ENCODE peak calls at places on chromosomes 11 and 22, in ten cellular contexts. H, V, L, X, E, Q, P, B, D and Z are unnamed samples.

GRCh38 chr11:80990885-80991284 is 1550.1 kb upstream of the TENM4 start:
- DNase-seq in H (no peak), V (no peak), L (no peak), X (no peak), E (no peak), Q (no peak), P (no peak), B (no peak), D (no peak), Z (no peak)

GRCh38 chr22:38935023-38935422 is 22.4 kb upstream of the APOBEC3A start:
- DNase-seq in H (no peak), V (no peak), L (no peak), X (peak; percentile 99), E (no peak), Q (no peak), P (peak; percentile 54), B (no peak), D (no peak), Z (peak; percentile 76)

GRCh38 chr11:67523556-67524479 is 572 bp upstream of the CABP2 start:
- DNase-seq in H (no peak), V (no peak), L (no peak), X (no peak), E (no peak), Q (no peak), P (no peak), B (no peak), D (no peak), Z (no peak)

GRCh38 chr11:117172678-117173421 is 5.7 kb upstream of the SIDT2 start:
- DNase-seq in H (no peak), V (no peak), L (peak; percentile 74), X (no peak), E (no peak), Q (no peak), P (no peak), B (peak; percentile 8), D (no peak), Z (no peak)

GRCh38 chr11:111454561-111455192 is 57.5 kb downstream of the BTG4 start:
- DNase-seq in H (no peak), V (peak; percentile 81), L (peak; percentile 65), X (peak; percentile 76), E (peak; percentile 15), Q (peak; percentile 82), P (peak; percentile 82), B (peak; percentile 49), D (no peak), Z (peak; percentile 80)

GRCh38 chr11:61297741-61298140 is 2.6 kb upstream of the VWCE start:
- DNase-seq in H (peak; percentile 47), V (no peak), L (peak; percentile 100), X (no peak), E (no peak), Q (no peak), P (peak; percentile 97), B (peak; percentile 92), D (no peak), Z (peak; percentile 45)

GRCh38 chr11:65404210-65404609 is 17.8 kb downstream of the FRMD8 start:
- DNase-seq in H (no peak), V (no peak), L (no peak), X (no peak), E (no peak), Q (no peak), P (no peak), B (no peak), D (no peak), Z (no peak)

GRCh38 chr11:69285766-69286165 is 8.2 kb upstream of the MYEOV start:
- DNase-seq in H (no peak), V (no peak), L (no peak), X (no peak), E (no peak), Q (no peak), P (no peak), B (no peak), D (no peak), Z (no peak)

GRCh38 chr11:116835791-116836647 is 1.4 kb downstream of the APOA1 start:
- DNase-seq in H (peak; percentile 77), V (peak; percentile 88), L (peak; percentile 96), X (peak; percentile 97), E (peak; percentile 83), Q (peak; percentile 81), P (peak; percentile 85), B (peak; percentile 89), D (peak; percentile 59), Z (peak; percentile 98)

GRCh38 chr22:19218541-19219233 is 40.2 kb upstream of the SLC25A1 start:
- DNase-seq in H (no peak), V (no peak), L (no peak), X (no peak), E (no peak), Q (no peak), P (no peak), B (no peak), D (no peak), Z (no peak)